ENCODE peak calls at places on chromosomes 5 and 9, in six cellular contexts. M is heart right ventricle, V is OCI-LY7, P is fibroblast of lung, O is H9, L is glutamatergic neuron. R is an unnamed sample.

GRCh38 chr5:121675932-121676331 is 175.8 kb upstream of the FTMT start:
- DNase-seq in O (no peak), L (no peak), M (no peak), P (no peak), V (no peak), R (no peak)

GRCh38 chr9:128683340-128684064 is 5.5 kb upstream of the SET start:
- DNase-seq in L (peak), V (peak), P (peak), M (peak), O (peak), R (peak)

GRCh38 chr9:34719021-34719768 is 9.3 kb upstream of the CCL21 start:
- DNase-seq in L (no peak), V (no peak), O (no peak), M (no peak), P (no peak), R (no peak)

GRCh38 chr9:74322661-74323314 is 174.3 kb upstream of the RORB start:
- DNase-seq in L (no peak), P (no peak), V (no peak), M (no peak), O (no peak), R (no peak)

GRCh38 chr5:37005946-37006540 is 129.5 kb downstream of the NIPBL start:
- DNase-seq in P (peak), M (no peak), L (no peak), O (no peak), V (peak), R (peak)

GRCh38 chr9:82021198-82021597 is 32.6 kb downstream of the SPATA31D1 start:
- DNase-seq in P (peak), L (no peak), V (no peak), O (no peak), M (no peak), R (peak)

GRCh38 chr9:34891386-34891785 is 66.7 kb upstream of the PHF24 start:
- DNase-seq in L (no peak), O (no peak), V (no peak), P (no peak), M (no peak), R (no peak)

GRCh38 chr5:117682416-117682815 is 1107.8 kb upstream of the SEMA6A start:
- DNase-seq in M (no peak), V (no peak), L (no peak), P (peak), O (no peak), R (no peak)

GRCh38 chr5:37774912-37775483 is 64.8 kb downstream of the GDNF start:
- DNase-seq in O (no peak), L (no peak), V (peak), P (peak), M (no peak), R (peak)

GRCh38 chr9:90943341-90943740 is 141.7 kb downstream of the SYK start:
- DNase-seq in P (peak), M (no peak), V (no peak), L (no peak), O (no peak), R (peak)

GRCh38 chr5:79829260-79829659 is 139.6 kb downstream of the CMYA5 start:
- DNase-seq in O (peak), V (peak), M (no peak), P (no peak), L (peak), R (peak)

GRCh38 chr5:59661939-59662615 is 231.4 kb downstream of the PDE4D start:
- DNase-seq in O (no peak), V (peak), P (peak), L (no peak), M (no peak), R (peak)

GRCh38 chr5:30368064-30368463 is 825.4 kb upstream of the CDH6 start:
- DNase-seq in M (no peak), L (no peak), P (no peak), O (no peak), V (no peak), R (no peak)

GRCh38 chr5:63564789-63565188 is 397.5 kb downstream of the HTR1A start:
- DNase-seq in V (no peak), L (no peak), O (no peak), M (no peak), P (no peak), R (no peak)

GRCh38 chr5:40171971-40172370 is 507.7 kb upstream of the PTGER4 start:
- DNase-seq in O (no peak), L (no peak), M (no peak), V (no peak), P (peak), R (peak)

GRCh38 chr5:88675758-88676636 is 207.0 kb downstream of the MEF2C start:
- DNase-seq in O (peak), P (peak), L (peak), M (no peak), V (peak), R (peak)

GRCh38 chr5:177086918-177087706 is 397 bp downstream of the FGFR4 start:
- DNase-seq in O (peak), P (peak), M (peak), V (peak), L (peak), R (peak)

GRCh38 chr9:35001803-35002502 is 12.4 kb downstream of the DNAJB5 start:
- DNase-seq in O (no peak), P (peak), L (no peak), M (no peak), V (no peak), R (peak)

GRCh38 chr9:128713941-128714573 is 9.9 kb downstream of the ZDHHC12 start:
- DNase-seq in P (no peak), L (no peak), V (no peak), O (peak), M (no peak), R (no peak)

GRCh38 chr9:112078432-112078831 is 96.7 kb downstream of the SUSD1 start:
- DNase-seq in L (no peak), O (no peak), P (no peak), V (peak), M (no peak), R (no peak)

GRCh38 chr9:132037470-132037869 is 42.2 kb downstream of the MED27 start:
- DNase-seq in M (no peak), P (no peak), O (no peak), V (no peak), L (no peak), R (no peak)

GRCh38 chr5:170438581-170438980 is 49.4 kb upstream of the KCNMB1 start:
- DNase-seq in M (no peak), P (no peak), L (no peak), O (no peak), V (no peak), R (no peak)

GRCh38 chr9:72315089-72315509 is 49.9 kb downstream of the ZFAND5 start:
- DNase-seq in V (no peak), M (peak), O (peak), L (no peak), P (no peak), R (peak)

GRCh38 chr5:177452688-177453638 is 6.3 kb downstream of the PRR7 start:
- DNase-seq in L (no peak), P (no peak), V (no peak), M (no peak), O (no peak), R (no peak)

GRCh38 chr9:16060457-16061129 is 507.8 kb downstream of the CCDC171 start:
- DNase-seq in P (no peak), O (no peak), V (no peak), M (no peak), L (no peak), R (no peak)

GRCh38 chr5:175802361-175802760 is 69.0 kb upstream of the CPLX2 start:
- DNase-seq in M (no peak), P (no peak), V (no peak), L (no peak), O (no peak), R (no peak)

GRCh38 chr5:159531554-159532105 is 201.3 kb upstream of the IL12B start:
- DNase-seq in P (no peak), L (no peak), M (no peak), V (no peak), O (no peak), R (no peak)

GRCh38 chr5:173963867-173964429 is 25.0 kb upstream of the C5orf47 start:
- DNase-seq in V (no peak), O (peak), L (peak), P (peak), M (no peak), R (no peak)

GRCh38 chr5:174951151-174951780 is 226.9 kb downstream of the MSX2 start:
- DNase-seq in O (peak), M (no peak), P (peak), V (peak), L (peak), R (peak)

GRCh38 chr5:141514330-141515111 is 25.6 kb downstream of the PCDHGC5 start:
- DNase-seq in L (no peak), V (peak), O (peak), P (peak), M (no peak), R (peak)

GRCh38 chr5:176579323-176579722 is 30.2 kb downstream of the CDHR2 start:
- DNase-seq in L (no peak), P (no peak), O (no peak), V (no peak), M (no peak), R (no peak)

DNA sequence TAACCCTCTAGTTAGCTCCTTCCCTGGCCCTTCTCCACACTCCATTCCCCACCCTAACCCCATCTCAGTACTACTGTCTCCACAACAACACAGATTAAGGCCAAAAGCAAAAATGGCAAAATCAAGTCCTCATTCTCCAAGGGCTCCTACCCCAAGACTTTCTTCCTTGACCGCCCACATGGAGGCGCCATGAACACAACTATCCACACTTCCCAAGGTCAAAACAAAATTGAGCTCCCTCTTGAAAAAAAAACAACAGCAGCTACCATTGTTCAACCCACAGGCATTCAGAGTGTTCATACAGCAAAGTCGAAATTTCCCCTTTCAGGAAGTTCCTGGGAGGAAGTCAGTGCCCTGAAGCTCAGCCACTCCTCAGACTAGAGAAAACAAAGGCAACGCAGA is 54.4 kb downstream of the GNAQ start:
- DNase-seq in P (peak), L (peak), V (peak), M (peak), O (peak), R (peak)
- TF ChIP-seq CTCF in P (peak), L (peak), V (peak), M (peak), O (peak), R (peak)

GRCh38 chr5:147509710-147510651 is at the start of gene DPYSL3:
- DNase-seq in M (peak), L (peak), V (no peak), P (peak), O (peak), R (peak)

GRCh38 chr5:147510885-147511284 is 1.0 kb upstream of the DPYSL3 start:
- DNase-seq in M (no peak), L (no peak), V (no peak), O (no peak), P (no peak), R (no peak)

GRCh38 chr5:147515269-147515668 is 5.4 kb upstream of the DPYSL3 start:
- DNase-seq in L (no peak), V (no peak), M (no peak), P (no peak), O (no peak), R (no peak)

GRCh38 chr5:147509041-147509709 is 693 bp downstream of the DPYSL3 start:
- DNase-seq in O (peak), P (peak), M (peak), L (peak), V (no peak), R (peak)

GRCh38 chr5:147512640-147513334 is 2.9 kb upstream of the DPYSL3 start:
- DNase-seq in L (no peak), O (no peak), P (no peak), V (no peak), M (no peak), R (peak)
- TF ChIP-seq CTCF in L (no peak), O (no peak), P (no peak), V (no peak), M (no peak), R (no peak)

DNA sequence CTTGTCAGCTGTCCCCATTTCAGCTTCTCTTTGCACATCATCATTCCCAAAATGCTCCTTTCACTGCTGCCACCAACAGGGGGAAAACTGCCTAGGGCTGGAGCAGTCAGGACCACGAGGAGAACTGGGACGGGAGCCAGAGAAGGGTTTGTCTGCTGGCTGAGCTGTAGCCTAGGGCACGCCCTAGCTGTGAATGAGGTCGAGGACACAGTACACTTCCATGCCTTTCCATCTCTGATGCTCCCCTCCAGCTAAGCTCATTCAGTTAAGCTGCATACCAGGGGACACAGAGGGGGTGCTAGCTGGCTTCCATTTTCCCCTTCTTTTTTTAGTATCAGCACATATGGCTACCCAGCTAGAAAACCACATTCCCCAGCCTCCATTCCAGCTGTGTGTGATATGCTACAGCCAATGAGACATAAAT is 64.7 kb downstream of the STK10 start:
- DNase-seq in M (peak), O (peak), P (peak), L (no peak), V (no peak), R (peak)
- TF ChIP-seq CTCF in M (peak), O (peak), P (peak), L (no peak), V (no peak), R (peak)

GRCh38 chr9:126203313-126203712 is 123.3 kb upstream of the MVB12B start:
- DNase-seq in M (no peak), V (no peak), O (no peak), P (no peak), L (no peak), R (no peak)
- TF ChIP-seq CTCF in M (no peak), V (peak), O (peak), P (peak), L (peak), R (peak)

DNA sequence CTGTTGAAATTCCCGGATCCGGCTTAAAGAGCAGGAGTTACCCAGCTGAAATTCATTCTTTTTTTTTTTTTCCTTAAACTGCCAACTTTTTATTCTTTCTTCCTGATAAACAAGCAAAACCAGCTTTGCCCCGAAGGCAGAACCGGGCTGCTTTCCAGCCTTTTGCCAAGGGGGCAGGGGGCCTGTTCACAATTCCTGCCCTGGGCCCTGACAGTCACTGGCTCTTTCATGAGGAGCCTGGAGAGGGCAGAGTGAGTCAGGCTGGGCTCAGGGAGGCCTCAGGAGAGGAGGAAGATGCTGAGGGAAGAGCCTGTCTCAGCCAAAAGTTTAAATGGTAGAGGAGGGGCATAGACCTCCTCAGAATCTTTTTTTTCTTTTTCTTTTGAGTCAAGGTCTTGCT is 4.8 kb downstream of the GLIPR2 start:
- DNase-seq in P (no peak), L (peak), V (no peak), O (peak), M (no peak), R (peak)
- TF ChIP-seq CTCF in P (peak), L (no peak), V (peak), O (peak), M (peak), R (peak)

DNA sequence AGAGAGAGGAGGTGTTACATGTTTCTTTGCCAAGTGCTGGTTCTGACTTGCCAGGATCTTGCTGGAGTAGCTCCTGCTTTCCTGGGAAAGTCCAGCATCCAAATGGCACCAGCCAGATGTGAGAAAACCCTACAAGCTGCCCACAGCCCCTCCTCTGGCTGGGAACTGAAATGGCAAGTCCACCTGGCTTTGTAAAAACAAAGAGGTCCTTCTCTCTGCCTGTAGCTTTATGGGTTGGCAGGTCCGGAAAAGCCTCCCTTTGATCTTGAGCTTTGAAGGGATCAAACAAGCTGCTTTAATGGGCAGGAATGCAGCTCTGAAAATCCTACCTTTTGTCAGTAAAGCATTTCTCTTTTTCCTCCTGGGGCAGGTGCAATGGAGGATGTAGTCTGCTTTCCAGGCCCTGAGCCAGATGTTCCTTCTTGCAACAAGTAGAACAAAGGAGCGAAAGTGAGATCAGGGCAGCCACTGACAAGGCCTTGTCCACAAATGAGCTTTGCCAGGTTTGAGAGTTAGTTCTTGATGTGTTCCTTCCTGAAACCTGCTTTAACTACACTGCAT is 456.7 kb downstream of the ZNF608 start:
- DNase-seq in P (no peak), O (peak), M (no peak), L (no peak), V (peak), R (no peak)
- TF ChIP-seq CTCF in P (no peak), O (peak), M (peak), L (no peak), V (peak), R (no peak)

DNA sequence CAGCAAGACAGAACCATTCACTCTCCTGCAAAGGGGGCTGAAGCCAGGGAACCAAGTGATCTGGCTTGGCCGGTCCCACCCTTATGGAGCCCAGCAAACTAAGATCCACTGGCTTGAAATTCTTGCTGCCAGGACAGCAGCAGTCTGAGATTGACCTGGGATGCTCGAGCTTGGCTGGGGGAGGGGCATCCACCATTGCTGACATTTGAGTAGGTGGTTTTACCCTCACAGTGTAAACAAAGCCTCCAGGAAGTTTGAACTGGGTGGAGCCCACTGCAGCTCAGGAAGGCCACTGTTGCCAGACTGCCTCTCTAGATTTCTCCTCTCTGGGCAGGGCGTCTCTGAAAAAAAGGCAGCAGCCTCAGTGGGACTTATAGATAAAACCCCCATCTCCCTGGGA is 60.5 kb downstream of the TNFSF8 start:
- DNase-seq in L (no peak), P (no peak), O (peak), V (peak), M (no peak), R (no peak)
- TF ChIP-seq CTCF in L (no peak), P (no peak), O (no peak), V (no peak), M (no peak), R (no peak)

GRCh38 chr5:161925960-161926359 is 78.0 kb downstream of the GABRA1 start:
- DNase-seq in L (no peak), V (peak), P (no peak), O (peak), M (no peak), R (no peak)
- TF ChIP-seq CTCF in L (no peak), V (peak), P (no peak), O (peak), M (no peak), R (no peak)

DNA sequence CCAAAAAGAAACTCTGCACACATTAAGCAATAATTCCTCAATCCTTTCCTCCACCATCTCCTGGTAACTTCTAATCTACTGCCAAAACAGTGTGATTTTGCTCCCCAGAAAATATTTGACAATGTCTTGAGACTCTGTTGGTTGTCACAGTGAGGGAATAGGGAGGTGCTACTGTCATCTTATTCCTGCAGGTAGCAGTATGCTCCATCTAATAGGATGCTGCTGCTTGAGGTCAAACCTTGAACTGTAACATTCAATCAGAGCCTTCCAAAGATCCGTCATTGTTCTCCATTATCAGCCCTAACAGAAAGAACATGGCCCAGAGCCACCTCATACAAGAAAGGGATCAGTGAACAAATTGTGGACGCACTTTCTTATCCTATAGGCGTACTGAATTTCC is 514.7 kb upstream of the GRIN3A start:
- DNase-seq in O (no peak), P (no peak), L (no peak), M (no peak), V (no peak), R (no peak)
- TF ChIP-seq CTCF in O (peak), P (no peak), L (no peak), M (no peak), V (no peak), R (no peak)